ENCODE peak calls at places on chromosome 2, in five cellular contexts. H is thoracic aorta, V is astrocyte of the cerebellum, L is cardiac fibroblast, E is gastrocnemius medialis. T is an unnamed sample.

GRCh38 chr2:175404839-175405238 is 223.3 kb upstream of the ATP5MC3 start:
- DNase-seq in H (no peak), V (no peak), L (no peak), E (no peak), T (no peak)

GRCh38 chr2:106624787-106625369 is 137.7 kb downstream of the CD8B2 start:
- DNase-seq in H (no peak), V (no peak), L (no peak), E (no peak), T (no peak)

GRCh38 chr2:127479219-127479825 is 47.0 kb downstream of the IWS1 start:
- DNase-seq in H (no peak), V (peak), L (peak), E (no peak), T (peak)

GRCh38 chr2:33317369-33318015 is 159.0 kb upstream of the RASGRP3 start:
- DNase-seq in H (no peak), V (no peak), L (no peak), E (no peak), T (no peak)

GRCh38 chr2:16861154-16861929 is 195.7 kb upstream of the CYRIA start:
- DNase-seq in H (no peak), V (peak), L (peak), E (no peak), T (peak)

GRCh38 chr2:68769586-68770270 is 35.1 kb downstream of the ARHGAP25 start:
- DNase-seq in H (no peak), V (no peak), L (no peak), E (no peak), T (no peak)

GRCh38 chr2:240960309-240960962 is 38.0 kb upstream of the SNED1 start:
- DNase-seq in H (no peak), V (no peak), L (peak), E (no peak), T (peak)

GRCh38 chr2:14749869-14750268 is 117.4 kb downstream of the LRATD1 start:
- DNase-seq in H (no peak), V (no peak), L (peak), E (no peak), T (no peak)

GRCh38 chr2:95374029-95374428 is 28.5 kb upstream of the FAHD2A start:
- DNase-seq in H (no peak), V (no peak), L (no peak), E (no peak), T (no peak)

GRCh38 chr2:53018830-53019425 is 748.7 kb upstream of the CHAC2 start:
- DNase-seq in H (no peak), V (no peak), L (peak), E (no peak), T (no peak)

GRCh38 chr2:101794141-101794540 is 96.6 kb downstream of the MAP4K4 start:
- DNase-seq in H (no peak), V (no peak), L (no peak), E (no peak), T (no peak)

GRCh38 chr2:240620149-240620731 is 5.0 kb upstream of the GPR35 start:
- DNase-seq in H (no peak), V (no peak), L (no peak), E (peak), T (no peak)

GRCh38 chr2:174059178-174059874 is 94.2 kb upstream of the SP3 start:
- DNase-seq in H (no peak), V (peak), L (peak), E (no peak), T (no peak)

GRCh38 chr2:136233315-136233714 is 115.4 kb upstream of the CXCR4 start:
- DNase-seq in H (no peak), V (no peak), L (no peak), E (no peak), T (no peak)

GRCh38 chr2:218228366-218229092 is 11.5 kb downstream of the ARPC2 start:
- DNase-seq in H (no peak), V (no peak), L (peak), E (no peak), T (no peak)

GRCh38 chr2:75710220-75710576 is 517 bp downstream of the GCFC2 start:
- DNase-seq in H (no peak), V (no peak), L (no peak), E (no peak), T (no peak)

GRCh38 chr2:17593841-17594482 is 53.5 kb downstream of the VSNL1 start:
- DNase-seq in H (no peak), V (no peak), L (no peak), E (no peak), T (no peak)

GRCh38 chr2:127049927-127050802 is 56.8 kb downstream of the BIN1 start:
- DNase-seq in H (no peak), V (no peak), L (peak), E (peak), T (no peak)

GRCh38 chr2:232363784-232364615 is 14.6 kb upstream of the ALPP start:
- DNase-seq in H (no peak), V (no peak), L (no peak), E (no peak), T (no peak)

GRCh38 chr2:69994166-69994565 is 32.7 kb upstream of the ASPRV1 start:
- DNase-seq in H (no peak), V (no peak), L (no peak), E (no peak), T (no peak)

GRCh38 chr2:197205590-197206215 is 104.9 kb downstream of the ANKRD44 start:
- DNase-seq in H (no peak), V (no peak), L (no peak), E (no peak), T (no peak)

GRCh38 chr2:148209598-148209997 is 188.7 kb downstream of the MBD5 start:
- DNase-seq in H (no peak), V (no peak), L (peak), E (no peak), T (no peak)

GRCh38 chr2:237723613-237724012 is 75.0 kb upstream of the RBM44 start:
- DNase-seq in H (no peak), V (no peak), L (peak), E (no peak), T (no peak)

GRCh38 chr2:138329167-138329566 is 172.4 kb upstream of the SPOPL start:
- DNase-seq in H (no peak), V (no peak), L (no peak), E (no peak), T (no peak)

GRCh38 chr2:150909613-150910012 is 352.1 kb downstream of the RBM43 start:
- DNase-seq in H (no peak), V (no peak), L (no peak), E (no peak), T (no peak)

GRCh38 chr2:29323961-29324360 is 208.7 kb downstream of the CLIP4 start:
- DNase-seq in H (no peak), V (no peak), L (peak), E (no peak), T (no peak)

GRCh38 chr2:26769501-26769850 is 5.4 kb downstream of the SLC35F6 start:
- DNase-seq in H (no peak), V (no peak), L (no peak), E (no peak), T (no peak)

GRCh38 chr2:214881647-214882205 is 72.2 kb upstream of the BARD1 start:
- DNase-seq in H (no peak), V (peak), L (peak), E (no peak), T (peak)

DNA sequence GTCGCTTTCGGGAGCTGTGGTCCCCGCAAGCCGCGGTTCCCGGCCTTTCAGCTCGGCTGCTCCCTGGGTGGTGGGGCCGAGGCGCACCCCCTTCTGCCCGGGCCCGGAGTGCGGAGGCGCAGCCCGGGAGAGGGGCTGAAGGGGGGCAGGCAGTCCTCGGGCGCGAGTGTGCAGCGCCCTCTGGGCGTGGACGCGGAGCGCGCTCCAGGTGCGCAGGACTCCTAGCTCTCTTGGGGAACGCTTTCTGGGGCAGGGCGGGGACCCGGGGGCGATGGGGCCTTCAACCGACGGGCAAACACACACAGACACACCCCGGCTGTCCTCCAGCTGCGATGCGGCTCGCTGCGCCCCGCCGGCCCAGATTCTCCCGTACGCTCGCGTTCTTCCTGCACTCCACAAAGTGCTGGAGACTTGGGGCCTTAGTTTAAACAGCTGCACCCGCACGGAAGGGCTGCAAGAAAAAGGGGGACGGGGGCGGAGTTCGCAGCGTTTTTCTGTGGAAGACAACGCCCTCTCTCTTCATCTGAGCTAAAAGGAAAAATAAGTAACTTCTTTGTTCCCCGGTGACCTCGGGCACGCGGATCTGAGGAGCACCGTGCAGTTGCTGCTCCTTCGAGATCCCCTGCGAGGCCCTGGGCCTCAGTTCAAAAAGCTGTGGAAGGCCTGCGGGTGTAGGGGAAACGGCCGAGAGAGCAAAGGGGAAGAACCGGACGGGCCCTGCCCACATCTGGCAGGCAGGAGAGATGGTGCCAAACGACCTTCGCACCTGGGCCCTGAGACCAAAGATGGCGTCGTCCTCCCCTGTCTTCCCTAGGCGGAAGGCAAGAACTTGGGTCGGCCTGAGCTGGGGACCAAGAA is 593 bp upstream of the SDC1 start:
- DNase-seq in H (no peak), V (no peak), L (peak), E (peak), T (no peak)
- TF ChIP-seq CTCF in H (peak), V (peak), L (peak), E (no peak), T (peak)

DNA sequence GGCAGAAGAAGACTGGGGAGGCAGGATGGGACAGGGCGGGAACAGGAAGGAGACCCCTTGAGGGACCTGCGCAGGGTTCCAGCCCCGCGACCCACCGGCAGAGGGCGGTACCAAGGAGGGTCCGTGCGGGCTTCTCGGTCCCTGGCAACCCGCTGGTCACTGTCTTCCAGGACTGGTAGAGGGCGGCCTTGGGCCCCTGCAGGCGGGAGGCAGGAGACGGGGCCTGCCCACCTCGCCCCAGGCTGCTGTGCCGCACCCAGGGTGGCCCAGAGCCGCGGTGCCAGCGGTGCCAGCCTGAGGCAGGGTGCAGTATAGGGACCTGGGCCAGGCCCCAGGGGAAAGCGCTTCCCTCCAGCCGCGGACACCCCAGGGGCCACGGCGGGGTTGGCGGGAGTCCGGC is 34.5 kb downstream of the NEURL3 start:
- DNase-seq in H (no peak), V (no peak), L (peak), E (no peak), T (no peak)
- H3K4me3 ChIP-seq in H (peak), V (peak), L (no peak), E (peak), T (no peak)

DNA sequence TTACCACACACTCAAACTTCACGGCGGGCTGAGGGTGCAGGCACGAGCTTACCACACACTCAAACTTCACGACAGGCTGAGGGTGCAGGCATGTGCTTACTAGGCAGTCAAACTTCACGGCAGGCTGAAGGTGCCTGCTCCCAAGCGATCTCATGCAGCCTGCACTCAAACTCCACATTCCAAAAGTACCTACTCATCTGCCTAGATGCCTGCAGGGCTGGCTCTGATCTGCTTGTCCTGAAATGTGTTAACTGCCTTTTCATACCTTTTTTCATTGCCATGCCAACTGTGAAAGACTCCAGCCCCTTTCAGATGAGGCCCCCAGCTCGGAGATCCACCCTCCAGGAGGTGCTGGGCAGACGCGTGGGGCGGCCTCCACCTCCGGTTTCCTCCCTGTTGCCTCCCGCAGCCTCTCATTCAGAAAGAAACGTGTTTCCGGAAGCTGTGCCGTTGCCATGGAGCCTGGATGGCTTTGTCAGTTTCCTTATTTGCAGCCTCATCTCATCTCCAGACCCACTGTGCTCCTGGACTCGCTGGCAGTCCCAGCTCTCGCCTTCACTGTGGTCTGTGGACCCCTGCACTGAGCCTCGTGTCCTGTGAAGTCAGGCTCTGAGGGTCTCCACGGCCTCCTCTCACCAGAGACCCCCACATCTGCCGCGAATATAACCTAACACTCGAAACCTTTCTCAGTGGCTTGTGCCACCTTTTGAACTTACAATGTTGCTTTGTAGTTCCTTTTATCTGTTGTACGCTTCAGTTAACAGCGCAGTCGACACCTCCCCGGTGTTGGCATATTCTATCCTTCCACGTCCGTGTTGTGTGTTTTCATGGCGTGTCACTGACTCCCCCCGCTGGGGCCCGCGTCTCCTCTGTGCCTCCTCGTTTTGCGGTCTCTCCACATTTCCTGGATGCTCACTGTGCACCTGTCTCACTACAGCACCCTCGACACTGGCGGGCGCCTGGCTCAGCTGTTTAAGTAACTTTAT is 106.1 kb upstream of the ALKAL2 start:
- DNase-seq in H (no peak), V (peak), L (peak), E (no peak), T (no peak)
- TF ChIP-seq CTCF in H (no peak), V (no peak), L (no peak), E (no peak), T (no peak)

GRCh38 chr2:38436227-38436664 is 59.2 kb upstream of the ATL2 start:
- DNase-seq in H (no peak), V (no peak), L (no peak), E (no peak), T (no peak)

GRCh38 chr2:38438133-38438532 is 61.1 kb upstream of the ATL2 start:
- DNase-seq in H (no peak), V (no peak), L (no peak), E (no peak), T (no peak)

GRCh38 chr2:38433607-38433975 is 56.5 kb upstream of the ATL2 start:
- DNase-seq in H (no peak), V (no peak), L (no peak), E (no peak), T (no peak)

GRCh38 chr2:38434595-38434994 is 57.5 kb upstream of the ATL2 start:
- DNase-seq in H (no peak), V (no peak), L (no peak), E (no peak), T (no peak)

GRCh38 chr2:38435775-38436174 is 58.7 kb upstream of the ATL2 start:
- DNase-seq in H (no peak), V (no peak), L (no peak), E (no peak), T (no peak)
- H3K4me3 ChIP-seq in H (no peak), V (no peak), L (no peak), E (no peak), T (no peak)

GRCh38 chr2:73101626-73102256 is 11.0 kb downstream of the RAB11FIP5 start:
- DNase-seq in H (no peak), V (no peak), L (peak), E (no peak), T (no peak)
- TF ChIP-seq CTCF in H (no peak), V (no peak), L (no peak), E (no peak), T (no peak)

GRCh38 chr2:226837334-226837733 is 1.5 kb downstream of the RHBDD1 start:
- DNase-seq in H (no peak), V (no peak), L (no peak), E (no peak), T (no peak)
- H3K4me3 ChIP-seq in H (no peak), V (no peak), L (no peak), E (peak), T (no peak)

DNA sequence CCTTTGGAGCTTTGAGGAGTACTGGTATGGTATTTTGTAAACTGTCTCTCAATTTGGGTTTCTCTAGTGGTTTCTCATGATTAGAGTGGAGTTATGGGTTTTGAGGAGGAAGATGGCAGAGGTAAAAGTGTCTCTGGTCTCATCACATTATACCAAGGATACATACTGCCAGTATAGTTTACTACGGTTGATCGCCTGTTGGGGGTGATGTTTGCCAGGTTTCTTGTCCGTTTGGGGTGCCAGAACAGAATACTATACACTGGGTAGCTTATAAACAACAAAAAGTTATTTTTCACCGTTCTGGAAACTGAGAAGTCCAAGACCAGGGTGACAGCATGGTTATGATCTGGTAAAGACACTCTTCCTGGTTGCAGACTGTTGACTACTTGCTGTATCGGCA is 293.7 kb downstream of the NYAP2 start:
- DNase-seq in H (no peak), V (no peak), L (no peak), E (no peak), T (no peak)
- TF ChIP-seq CTCF in H (no peak), V (no peak), L (no peak), E (no peak), T (no peak)

T was measured in retinal pigment epithelial cell.